ENCODE peak calls at places on chromosomes 2 and 18, in ten cellular contexts. H is IMR-90, W is fibroblast of lung, N is ovary, I is uterus, Y is A673, G is A549, B is fibroblast of mammary gland, K is dorsolateral prefrontal cortex, T is Panc1. E is an unnamed sample.

GRCh38 chr2:49261791-49262190 is 107.5 kb upstream of the FSHR start:
- DNase-seq in H (no peak), W (no peak), N (no peak), I (no peak), Y (no peak), G (no peak), B (no peak), K (no peak), T (no peak), E (no peak)

GRCh38 chr18:49708674-49709580 is 104.4 kb downstream of the ACAA2 start:
- DNase-seq in H (no peak), W (no peak), N (no peak), I (no peak), Y (no peak), G (no peak), B (no peak), K (no peak), T (no peak), E (no peak)

GRCh38 chr18:53056064-53056463 is 716.1 kb downstream of the DCC start:
- DNase-seq in H (no peak), W (no peak), N (no peak), I (no peak), Y (peak), G (no peak), B (no peak), K (no peak), T (no peak), E (no peak)

GRCh38 chr18:74230922-74231714 is 60.6 kb downstream of the CYB5A start:
- DNase-seq in H (no peak), W (no peak), N (no peak), I (no peak), Y (no peak), G (no peak), B (no peak), K (no peak), T (no peak), E (no peak)

GRCh38 chr2:54194761-54195750 is 61.0 kb downstream of the TSPYL6 start:
- DNase-seq in H (no peak), W (no peak), N (no peak), I (no peak), Y (no peak), G (no peak), B (no peak), K (no peak), T (no peak), E (no peak)

GRCh38 chr2:171210864-171211431 is 50.3 kb upstream of the TLK1 start:
- DNase-seq in H (peak), W (peak), N (no peak), I (no peak), Y (no peak), G (no peak), B (no peak), K (no peak), T (no peak), E (no peak)

GRCh38 chr18:48422947-48423378 is 13.8 kb upstream of the ZBTB7C start:
- DNase-seq in H (no peak), W (no peak), N (no peak), I (no peak), Y (no peak), G (no peak), B (no peak), K (no peak), T (no peak), E (no peak)

GRCh38 chr2:236871500-236872001 is 214.1 kb upstream of the COPS8 start:
- DNase-seq in H (peak), W (peak), N (no peak), I (no peak), Y (peak), G (peak), B (peak), K (no peak), T (peak), E (peak)

GRCh38 chr18:37408676-37409305 is 156.8 kb downstream of the CELF4 start:
- DNase-seq in H (no peak), W (no peak), N (no peak), I (no peak), Y (no peak), G (no peak), B (no peak), K (no peak), T (no peak), E (no peak)

GRCh38 chr2:240358080-240358479 is 77.4 kb upstream of the GPC1 start:
- DNase-seq in H (no peak), W (no peak), N (no peak), I (no peak), Y (no peak), G (no peak), B (no peak), K (no peak), T (no peak), E (no peak)

GRCh38 chr18:56083097-56083865 is 495.3 kb upstream of the TCF4 start:
- DNase-seq in H (peak), W (peak), N (peak), I (peak), Y (no peak), G (no peak), B (peak), K (no peak), T (no peak), E (no peak)

GRCh38 chr2:73109796-73110540 is 2.8 kb downstream of the RAB11FIP5 start:
- DNase-seq in H (no peak), W (no peak), N (no peak), I (no peak), Y (no peak), G (no peak), B (no peak), K (no peak), T (no peak), E (no peak)

GRCh38 chr2:52336951-52337350 is 1305.0 kb upstream of the NRXN1 start:
- DNase-seq in H (no peak), W (no peak), N (no peak), I (no peak), Y (no peak), G (no peak), B (peak), K (no peak), T (no peak), E (no peak)

GRCh38 chr2:99654419-99654818 is 164.6 kb upstream of the REV1 start:
- DNase-seq in H (peak), W (peak), N (no peak), I (no peak), Y (no peak), G (no peak), B (peak), K (no peak), T (no peak), E (no peak)

GRCh38 chr18:63963610-63964256 is 6.1 kb upstream of the SERPINB8 start:
- DNase-seq in H (peak), W (peak), N (peak), I (no peak), Y (peak), G (peak), B (peak), K (no peak), T (peak), E (no peak)

GRCh38 chr2:45912109-45912508 is 260.6 kb downstream of the PRKCE start:
- DNase-seq in H (no peak), W (no peak), N (no peak), I (no peak), Y (no peak), G (no peak), B (no peak), K (no peak), T (no peak), E (no peak)

GRCh38 chr2:239819974-239820555 is 205.1 kb downstream of the NDUFA10 start:
- DNase-seq in H (no peak), W (peak), N (no peak), I (no peak), Y (peak), G (no peak), B (peak), K (no peak), T (no peak), E (no peak)

GRCh38 chr2:37349376-37349775 is 4.9 kb downstream of the QPCT start:
- DNase-seq in H (no peak), W (no peak), N (no peak), I (no peak), Y (no peak), G (peak), B (no peak), K (no peak), T (no peak), E (no peak)

GRCh38 chr18:48274301-48274700 is 134.9 kb downstream of the ZBTB7C start:
- DNase-seq in H (no peak), W (no peak), N (no peak), I (no peak), Y (no peak), G (no peak), B (no peak), K (no peak), T (no peak), E (no peak)

GRCh38 chr18:55400590-55401274 is 187.3 kb downstream of the TCF4 start:
- DNase-seq in H (peak), W (peak), N (no peak), I (no peak), Y (peak), G (no peak), B (no peak), K (no peak), T (no peak), E (no peak)

GRCh38 chr2:44638649-44639048 is 276.9 kb downstream of the CAMKMT start:
- DNase-seq in H (no peak), W (no peak), N (no peak), I (no peak), Y (no peak), G (no peak), B (no peak), K (no peak), T (no peak), E (no peak)

GRCh38 chr2:54520687-54521086 is 64.6 kb downstream of the SPTBN1 start:
- DNase-seq in H (peak), W (peak), N (no peak), I (no peak), Y (peak), G (peak), B (peak), K (no peak), T (no peak), E (no peak)

GRCh38 chr2:29063646-29064372 is 10.5 kb downstream of the PCARE start:
- DNase-seq in H (peak), W (peak), N (no peak), I (no peak), Y (no peak), G (no peak), B (peak), K (no peak), T (no peak), E (no peak)

GRCh38 chr2:31404827-31405226 is 9.7 kb downstream of the XDH start:
- DNase-seq in H (no peak), W (no peak), N (no peak), I (no peak), Y (no peak), G (no peak), B (peak), K (no peak), T (no peak), E (no peak)

GRCh38 chr2:3634631-3635091 is 23.3 kb upstream of the ALLC start:
- DNase-seq in H (no peak), W (no peak), N (no peak), I (peak), Y (no peak), G (no peak), B (no peak), K (peak), T (no peak), E (peak)

GRCh38 chr2:146677280-146677679 is 1167.5 kb upstream of the ACVR2A start:
- DNase-seq in H (peak), W (no peak), N (no peak), I (no peak), Y (no peak), G (peak), B (peak), K (no peak), T (no peak), E (no peak)
- TF ChIP-seq CTCF in H (peak), W (peak), N (no peak), I (no peak), Y (peak), G (no peak), B (peak), K (no peak), T (no peak), E (no peak)

GRCh38 chr18:25334588-25334987 is 17.4 kb downstream of the ZNF521 start:
- DNase-seq in H (no peak), W (no peak), N (no peak), I (no peak), Y (no peak), G (no peak), B (no peak), K (no peak), T (no peak), E (no peak)
- TF ChIP-seq CTCF in H (no peak), W (no peak), N (no peak), I (no peak), Y (no peak), G (no peak), B (peak), K (no peak), T (no peak), E (no peak)

DNA sequence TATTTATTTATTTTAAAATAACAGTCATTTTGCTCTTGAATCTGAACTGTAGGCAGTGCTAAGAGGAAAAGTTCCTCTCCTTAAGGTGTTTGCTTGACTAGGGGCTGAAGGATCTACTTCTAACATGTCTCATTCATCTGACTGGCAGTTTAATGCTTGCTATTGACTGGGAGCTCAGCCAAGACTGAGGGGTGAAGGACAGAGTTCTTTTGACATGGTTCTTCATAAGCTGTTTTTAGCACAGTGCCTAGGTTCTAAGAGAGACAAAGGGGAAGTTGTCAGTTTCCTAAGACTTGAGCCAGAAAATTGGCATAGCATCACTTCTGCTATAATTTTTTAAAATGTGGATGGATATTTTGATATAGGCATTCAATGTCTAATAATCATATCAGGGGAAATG is 73.0 kb downstream of the COMMD1 start:
- DNase-seq in H (no peak), W (no peak), N (no peak), I (no peak), Y (peak), G (no peak), B (no peak), K (no peak), T (no peak), E (no peak)
- TF ChIP-seq CTCF in H (no peak), W (no peak), N (no peak), I (no peak), Y (no peak), G (no peak), B (no peak), K (no peak), T (no peak), E (no peak)

GRCh38 chr18:61637905-61638304 is 254.9 kb downstream of the RNF152 start:
- DNase-seq in H (no peak), W (no peak), N (no peak), I (no peak), Y (no peak), G (no peak), B (no peak), K (no peak), T (no peak), E (no peak)

GRCh38 chr18:61639886-61640285 is 252.9 kb downstream of the RNF152 start:
- DNase-seq in H (peak), W (no peak), N (no peak), I (no peak), Y (no peak), G (no peak), B (no peak), K (no peak), T (no peak), E (no peak)

GRCh38 chr18:61635901-61636528 is 256.8 kb downstream of the RNF152 start:
- DNase-seq in H (peak), W (peak), N (peak), I (peak), Y (peak), G (peak), B (peak), K (peak), T (no peak), E (peak)

GRCh38 chr18:61637319-61637718 is 255.5 kb downstream of the RNF152 start:
- DNase-seq in H (no peak), W (no peak), N (no peak), I (no peak), Y (no peak), G (no peak), B (no peak), K (no peak), T (no peak), E (no peak)
- TF ChIP-seq CTCF in H (no peak), W (no peak), N (no peak), I (no peak), Y (no peak), G (no peak), B (no peak), K (no peak), T (no peak), E (no peak)

DNA sequence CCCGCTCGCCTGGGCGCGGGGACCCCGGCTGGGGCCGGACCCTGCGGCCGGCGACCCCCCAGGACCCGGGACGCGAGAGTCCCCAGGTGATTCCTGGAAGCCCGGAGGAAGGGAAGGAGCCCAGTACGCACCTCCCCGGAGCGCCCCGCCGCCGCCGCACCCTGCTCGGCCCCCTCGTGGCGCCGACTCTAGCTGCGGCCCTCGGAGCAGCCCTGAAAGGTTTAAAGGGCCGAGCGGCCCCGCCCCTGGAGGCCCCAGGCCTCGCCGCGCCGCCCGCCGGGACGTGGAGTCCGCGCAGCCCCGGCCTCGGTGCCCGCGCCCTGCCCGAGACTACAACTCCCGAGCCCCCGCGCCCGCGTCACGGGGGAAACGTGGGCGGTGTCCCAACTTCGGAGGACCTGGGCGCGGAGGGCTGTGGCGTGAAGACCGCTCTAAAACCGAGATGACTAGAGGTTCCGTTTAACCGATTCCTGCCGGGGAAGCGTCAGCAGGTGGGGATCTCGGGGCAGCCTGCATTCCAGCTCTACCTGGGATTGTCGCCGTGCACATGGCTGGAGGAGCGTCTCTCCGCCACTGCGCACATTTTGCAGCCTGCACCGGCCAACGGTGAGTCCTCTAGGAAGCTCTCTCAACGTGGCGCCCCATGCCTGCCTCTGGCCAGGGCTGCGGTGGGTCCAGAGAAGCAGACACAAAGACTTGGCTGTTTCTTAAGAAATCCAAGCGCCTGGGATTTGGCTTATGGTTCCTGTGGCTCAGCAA is at the start of gene TMEM150A:
- DNase-seq in H (peak), W (peak), N (peak), I (peak), Y (peak), G (peak), B (peak), K (peak), T (no peak), E (peak)
- TF ChIP-seq CTCF in H (peak), W (no peak), N (peak), I (peak), Y (peak), G (peak), B (no peak), K (peak), T (no peak), E (peak)

DNA sequence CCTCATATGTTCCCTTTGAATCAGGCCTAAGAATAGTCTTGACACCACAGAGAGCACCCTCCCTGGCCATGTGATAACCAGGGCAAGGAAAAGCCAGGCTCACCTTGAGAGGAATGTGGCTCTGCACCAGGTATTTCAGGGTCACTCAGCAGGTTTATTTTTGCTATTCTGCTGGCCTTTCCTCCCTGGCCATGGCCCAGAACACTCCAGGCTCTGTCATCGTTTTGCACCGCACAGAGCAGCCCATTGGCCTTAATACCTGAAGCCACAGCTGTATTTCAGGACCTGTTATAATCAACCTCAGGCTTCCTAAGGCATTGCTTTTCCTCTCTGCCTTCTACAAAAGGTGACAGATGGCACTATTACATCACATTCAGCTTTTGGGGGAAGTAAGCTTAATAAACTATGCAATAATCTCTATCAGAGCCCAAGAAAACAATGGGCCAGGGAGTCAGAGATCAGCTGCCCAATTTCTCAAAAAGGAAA is 668.3 kb downstream of the IRS1 start:
- DNase-seq in H (no peak), W (no peak), N (no peak), I (no peak), Y (no peak), G (no peak), B (no peak), K (no peak), T (no peak), E (no peak)
- TF ChIP-seq CTCF in H (no peak), W (no peak), N (no peak), I (no peak), Y (no peak), G (no peak), B (no peak), K (no peak), T (no peak), E (no peak)

GRCh38 chr2:231710751-231711676 is 2.7 kb downstream of the PTMA start:
- DNase-seq in H (no peak), W (peak), N (no peak), I (peak), Y (no peak), G (no peak), B (no peak), K (no peak), T (no peak), E (peak)
- TF ChIP-seq CTCF in H (peak), W (no peak), N (no peak), I (no peak), Y (no peak), G (no peak), B (peak), K (no peak), T (no peak), E (no peak)